ENCODE peak calls at places on chromosomes 12 and 14, in eight cellular contexts. M is GM12865; J is AG04450; N is activated T-cell treated with anti-CD3 and anti-CD28 coated beads for 24 hours; W is naive thymus-derived CD8-positive, alpha-beta T cell; L is GOT3; U is stimulated activated CD4-positive, alpha-beta T cell treated with anti-CD3 and anti-CD28 coated beads, TNF-alpha, amount 100 ng/mL, for 24 hours; E is neural progenitor cell. P is an unnamed sample.

GRCh38 chr12:6341439-6342139 is at the start of gene TNFRSF1A:
- DNase-seq in M (peak), J (peak), N (no peak), W (no peak), L (no peak), U (peak), E (peak), P (no peak)

GRCh38 chr14:65594153-65594881 is 181.8 kb downstream of the FUT8 start:
- DNase-seq in M (no peak), J (no peak), N (no peak), W (no peak), L (no peak), U (no peak), E (peak), P (no peak)

GRCh38 chr12:52307836-52308806 is 13.1 kb downstream of the KRT83 start:
- DNase-seq in M (no peak), J (no peak), N (peak), W (peak), L (no peak), U (peak), E (peak), P (no peak)

GRCh38 chr12:6199531-6200265 is 502 bp upstream of the CD9 start:
- DNase-seq in M (no peak), J (no peak), N (no peak), W (no peak), L (no peak), U (no peak), E (peak), P (no peak)

GRCh38 chr12:25491396-25491948 is 61.6 kb downstream of the LMNTD1 start:
- DNase-seq in M (no peak), J (no peak), N (no peak), W (no peak), L (no peak), U (no peak), E (peak), P (no peak)

GRCh38 chr12:57420482-57420881 is 10.4 kb downstream of the R3HDM2 start:
- DNase-seq in M (no peak), J (no peak), N (no peak), W (no peak), L (no peak), U (no peak), E (no peak), P (no peak)

GRCh38 chr14:64938972-64939816 is 3.4 kb downstream of the GPX2 start:
- DNase-seq in M (no peak), J (no peak), N (no peak), W (no peak), L (no peak), U (no peak), E (no peak), P (no peak)

GRCh38 chr14:81366259-81366658 is 33.9 kb downstream of the STON2 start:
- DNase-seq in M (no peak), J (no peak), N (no peak), W (no peak), L (no peak), U (no peak), E (peak), P (no peak)

GRCh38 chr12:6336859-6337744 is 4.8 kb downstream of the TNFRSF1A start:
- DNase-seq in M (peak), J (no peak), N (no peak), W (peak), L (no peak), U (no peak), E (no peak), P (no peak)

GRCh38 chr14:105315211-105315721 is 718 bp downstream of the PACS2 start:
- DNase-seq in M (peak), J (no peak), N (no peak), W (peak), L (no peak), U (peak), E (peak), P (no peak)

GRCh38 chr14:55399912-55400311 is 11.7 kb downstream of the ATG14 start:
- DNase-seq in M (no peak), J (no peak), N (no peak), W (no peak), L (no peak), U (no peak), E (no peak), P (no peak)

GRCh38 chr14:56195727-56196126 is 77.5 kb downstream of the PELI2 start:
- DNase-seq in M (peak), J (no peak), N (no peak), W (no peak), L (no peak), U (peak), E (no peak), P (no peak)

GRCh38 chr14:65850429-65851145 is 438.1 kb downstream of the FUT8 start:
- DNase-seq in M (peak), J (no peak), N (peak), W (no peak), L (no peak), U (peak), E (no peak), P (no peak)

GRCh38 chr14:94953541-94954260 is 183.8 kb upstream of the GSC start:
- DNase-seq in M (no peak), J (no peak), N (no peak), W (no peak), L (no peak), U (no peak), E (no peak), P (no peak)

GRCh38 chr14:60506010-60506409 is 2.9 kb upstream of the SIX6 start:
- DNase-seq in M (no peak), J (no peak), N (no peak), W (no peak), L (no peak), U (no peak), E (no peak), P (no peak)

GRCh38 chr14:68140801-68141200 is 321.2 kb downstream of the RAD51B start:
- DNase-seq in M (no peak), J (no peak), N (no peak), W (no peak), L (no peak), U (no peak), E (no peak), P (no peak)

GRCh38 chr12:19474147-19474546 is 34.9 kb downstream of the AEBP2 start:
- DNase-seq in M (no peak), J (no peak), N (no peak), W (no peak), L (no peak), U (no peak), E (no peak), P (no peak)

GRCh38 chr12:80580254-80580653 is 127.2 kb upstream of the MYF6 start:
- DNase-seq in M (no peak), J (peak), N (no peak), W (no peak), L (no peak), U (no peak), E (no peak), P (peak)

GRCh38 chr12:113880993-113881392 is 85.1 kb downstream of the RBM19 start:
- DNase-seq in M (no peak), J (no peak), N (no peak), W (no peak), L (no peak), U (no peak), E (no peak), P (no peak)

GRCh38 chr14:70707138-70708038 is 65.7 kb downstream of the TTC9 start:
- DNase-seq in M (peak), J (no peak), N (no peak), W (no peak), L (no peak), U (no peak), E (no peak), P (peak)